ENCODE peak calls at places on chromosomes 7 and 10, in nine cellular contexts. One of them, this sample, is unnamed.

GRCh38 chr7:137878333-137878961 is 31.7 kb upstream of the DGKI start:
- DNase-seq in body of pancreas: peak; percentile 36
- DNase-seq in BJ: no peak
- DNase-seq in A549: no peak
- DNase-seq in cardiac muscle cell: no peak
- DNase-seq in endothelial cell of umbilical vein: no peak
- DNase-seq in coronary artery: no peak
- DNase-seq in brain microvascular endothelial cell: peak; percentile 30
- DNase-seq in hepatocyte: peak; percentile 63
- DNase-seq in this sample: no peak

GRCh38 chr7:90777075-90777864 is 181.1 kb downstream of the CDK14 start:
- DNase-seq in coronary artery: no peak
- DNase-seq in hepatocyte: peak; percentile 22
- DNase-seq in endothelial cell of umbilical vein: no peak
- DNase-seq in body of pancreas: peak; percentile 10
- DNase-seq in A549: no peak
- DNase-seq in brain microvascular endothelial cell: no peak
- DNase-seq in BJ: no peak
- DNase-seq in cardiac muscle cell: no peak
- DNase-seq in this sample: no peak

GRCh38 chr7:33109758-33110238 is 594 bp upstream of the RP9 start:
- DNase-seq in BJ: no peak
- DNase-seq in cardiac muscle cell: no peak
- DNase-seq in hepatocyte: no peak
- DNase-seq in endothelial cell of umbilical vein: no peak
- DNase-seq in A549: peak; percentile 40
- DNase-seq in brain microvascular endothelial cell: peak; percentile 35
- DNase-seq in coronary artery: no peak
- DNase-seq in body of pancreas: no peak
- DNase-seq in this sample: no peak

GRCh38 chr7:77537136-77537594 is at the start of gene PTPN12:
- DNase-seq in hepatocyte: no peak
- DNase-seq in cardiac muscle cell: no peak
- DNase-seq in BJ: no peak
- DNase-seq in brain microvascular endothelial cell: peak; percentile 59
- DNase-seq in endothelial cell of umbilical vein: no peak
- DNase-seq in coronary artery: no peak
- DNase-seq in A549: no peak
- DNase-seq in body of pancreas: no peak
- DNase-seq in this sample: no peak

GRCh38 chr10:98150544-98150943 is 16.1 kb downstream of the R3HCC1L start:
- DNase-seq in hepatocyte: no peak
- DNase-seq in cardiac muscle cell: no peak
- DNase-seq in body of pancreas: no peak
- DNase-seq in brain microvascular endothelial cell: peak; percentile 85
- DNase-seq in BJ: no peak
- DNase-seq in A549: no peak
- DNase-seq in endothelial cell of umbilical vein: no peak
- DNase-seq in coronary artery: no peak
- DNase-seq in this sample: no peak

GRCh38 chr7:98867271-98867701 is 2.5 kb downstream of the TMEM130 start:
- DNase-seq in coronary artery: no peak
- DNase-seq in cardiac muscle cell: peak; percentile 35
- DNase-seq in endothelial cell of umbilical vein: no peak
- DNase-seq in brain microvascular endothelial cell: no peak
- DNase-seq in BJ: no peak
- DNase-seq in hepatocyte: no peak
- DNase-seq in A549: no peak
- DNase-seq in body of pancreas: peak; percentile 22
- DNase-seq in this sample: no peak

GRCh38 chr7:91416485-91416884 is 152.3 kb downstream of the FZD1 start:
- DNase-seq in coronary artery: no peak
- DNase-seq in BJ: no peak
- DNase-seq in brain microvascular endothelial cell: no peak
- DNase-seq in hepatocyte: no peak
- DNase-seq in A549: no peak
- DNase-seq in endothelial cell of umbilical vein: no peak
- DNase-seq in body of pancreas: no peak
- DNase-seq in cardiac muscle cell: no peak
- DNase-seq in this sample: no peak

GRCh38 chr7:133364959-133365680 is 112.2 kb downstream of the EXOC4 start:
- DNase-seq in endothelial cell of umbilical vein: peak; percentile 86
- DNase-seq in coronary artery: no peak
- DNase-seq in BJ: no peak
- DNase-seq in hepatocyte: no peak
- DNase-seq in brain microvascular endothelial cell: peak; percentile 60
- DNase-seq in body of pancreas: no peak
- DNase-seq in A549: no peak
- DNase-seq in cardiac muscle cell: no peak
- DNase-seq in this sample: no peak

GRCh38 chr7:150428671-150429451 is 21.6 kb upstream of the GIMAP8 start:
- DNase-seq in brain microvascular endothelial cell: peak; percentile 68
- DNase-seq in endothelial cell of umbilical vein: no peak
- DNase-seq in cardiac muscle cell: no peak
- DNase-seq in hepatocyte: no peak
- DNase-seq in A549: peak; percentile 69
- DNase-seq in body of pancreas: peak; percentile 60
- DNase-seq in coronary artery: peak; percentile 67
- DNase-seq in BJ: peak; percentile 77
- DNase-seq in this sample: no peak

GRCh38 chr7:154574235-154574634 is 428.7 kb downstream of the PAXIP1 start:
- DNase-seq in cardiac muscle cell: no peak
- DNase-seq in endothelial cell of umbilical vein: no peak
- DNase-seq in brain microvascular endothelial cell: no peak
- DNase-seq in A549: no peak
- DNase-seq in coronary artery: no peak
- DNase-seq in hepatocyte: no peak
- DNase-seq in BJ: no peak
- DNase-seq in body of pancreas: no peak
- DNase-seq in this sample: no peak

GRCh38 chr7:2859952-2860351 is 15.8 kb upstream of the GNA12 start:
- DNase-seq in cardiac muscle cell: no peak
- DNase-seq in coronary artery: no peak
- DNase-seq in endothelial cell of umbilical vein: no peak
- DNase-seq in hepatocyte: no peak
- DNase-seq in BJ: no peak
- DNase-seq in A549: no peak
- DNase-seq in brain microvascular endothelial cell: no peak
- DNase-seq in body of pancreas: peak; percentile 57
- DNase-seq in this sample: no peak

GRCh38 chr7:83957333-83957732 is 237.3 kb downstream of the SEMA3A start:
- DNase-seq in coronary artery: no peak
- DNase-seq in cardiac muscle cell: no peak
- DNase-seq in BJ: no peak
- DNase-seq in endothelial cell of umbilical vein: no peak
- DNase-seq in A549: no peak
- DNase-seq in hepatocyte: no peak
- DNase-seq in brain microvascular endothelial cell: peak; percentile 56
- DNase-seq in body of pancreas: no peak
- DNase-seq in this sample: no peak

GRCh38 chr10:66537186-66537585 is 388.6 kb upstream of the LRRTM3 start:
- DNase-seq in endothelial cell of umbilical vein: no peak
- DNase-seq in coronary artery: no peak
- DNase-seq in brain microvascular endothelial cell: no peak
- DNase-seq in cardiac muscle cell: no peak
- DNase-seq in BJ: no peak
- DNase-seq in body of pancreas: no peak
- DNase-seq in A549: no peak
- DNase-seq in hepatocyte: no peak
- DNase-seq in this sample: no peak

DNA sequence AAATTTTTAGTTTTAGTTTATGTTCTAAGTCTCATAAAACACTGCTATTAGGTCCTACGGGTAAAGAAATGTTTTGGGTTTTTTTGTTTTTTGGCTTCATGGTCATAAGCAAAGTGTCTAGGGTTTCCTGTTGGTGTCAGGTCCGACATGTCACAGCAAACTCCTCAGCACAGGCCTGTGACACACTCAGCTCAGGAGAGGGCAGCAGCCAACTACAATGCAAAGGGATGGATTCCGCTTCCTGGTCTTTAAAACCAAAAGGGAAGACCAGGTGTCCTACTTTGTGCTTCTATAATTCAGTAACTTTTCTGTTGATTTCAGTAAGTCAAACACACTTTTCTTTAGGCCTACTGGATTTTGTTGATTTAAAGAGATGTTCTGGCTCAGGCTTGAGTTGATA is 83.8 kb upstream of the MACROH2A2 start:
- DNase-seq in body of pancreas: no peak
- DNase-seq in coronary artery: no peak
- DNase-seq in endothelial cell of umbilical vein: no peak
- DNase-seq in brain microvascular endothelial cell: no peak
- DNase-seq in hepatocyte: peak; percentile 48
- DNase-seq in BJ: no peak
- DNase-seq in A549: no peak
- DNase-seq in cardiac muscle cell: peak; percentile 59
- DNase-seq in this sample: peak; percentile 65
- TF ChIP-seq CTCF in body of pancreas: no peak
- TF ChIP-seq CTCF in coronary artery: no peak
- TF ChIP-seq CTCF in endothelial cell of umbilical vein: no peak
- TF ChIP-seq CTCF in brain microvascular endothelial cell: peak; percentile 62
- TF ChIP-seq CTCF in hepatocyte: peak; percentile 56
- TF ChIP-seq CTCF in BJ: peak; percentile 36
- TF ChIP-seq CTCF in A549: no peak
- TF ChIP-seq CTCF in cardiac muscle cell: no peak
- TF ChIP-seq CTCF in this sample: peak; percentile 32

GRCh38 chr10:50417906-50418697 is 166.8 kb upstream of the ASAH2 start:
- DNase-seq in coronary artery: peak; percentile 83
- DNase-seq in brain microvascular endothelial cell: peak; percentile 81
- DNase-seq in endothelial cell of umbilical vein: peak; percentile 79
- DNase-seq in A549: peak; percentile 86
- DNase-seq in body of pancreas: peak; percentile 45
- DNase-seq in BJ: peak; percentile 69
- DNase-seq in cardiac muscle cell: peak; percentile 65
- DNase-seq in hepatocyte: peak; percentile 72
- DNase-seq in this sample: peak; percentile 87
- H3K4me3 ChIP-seq in coronary artery: peak overlapping the region; percentile 83
- H3K4me3 ChIP-seq in brain microvascular endothelial cell: peak overlapping the region; percentile 73
- H3K4me3 ChIP-seq in endothelial cell of umbilical vein: peak overlapping the region; percentile 25
- H3K4me3 ChIP-seq in A549: peak overlapping the region; percentile 58
- H3K4me3 ChIP-seq in body of pancreas: peak overlapping the region; percentile 21
- H3K4me3 ChIP-seq in BJ: peak overlapping the region; percentile 65
- H3K4me3 ChIP-seq in cardiac muscle cell: peak overlapping the region; percentile 46
- H3K4me3 ChIP-seq in hepatocyte: peak overlapping the region; percentile 86
- H3K4me3 ChIP-seq in this sample: peak overlapping the region; percentile 45

GRCh38 chr7:27944626-27945025 is 204.7 kb downstream of the TAX1BP1 start:
- DNase-seq in brain microvascular endothelial cell: no peak
- DNase-seq in BJ: no peak
- DNase-seq in A549: no peak
- DNase-seq in cardiac muscle cell: no peak
- DNase-seq in hepatocyte: no peak
- DNase-seq in endothelial cell of umbilical vein: no peak
- DNase-seq in body of pancreas: no peak
- DNase-seq in coronary artery: no peak
- DNase-seq in this sample: no peak
- TF ChIP-seq CTCF in brain microvascular endothelial cell: no peak
- TF ChIP-seq CTCF in BJ: no peak
- TF ChIP-seq CTCF in A549: no peak
- TF ChIP-seq CTCF in cardiac muscle cell: no peak
- TF ChIP-seq CTCF in hepatocyte: no peak
- TF ChIP-seq CTCF in endothelial cell of umbilical vein: no peak
- TF ChIP-seq CTCF in body of pancreas: no peak
- TF ChIP-seq CTCF in coronary artery: no peak
- TF ChIP-seq CTCF in this sample: no peak

DNA sequence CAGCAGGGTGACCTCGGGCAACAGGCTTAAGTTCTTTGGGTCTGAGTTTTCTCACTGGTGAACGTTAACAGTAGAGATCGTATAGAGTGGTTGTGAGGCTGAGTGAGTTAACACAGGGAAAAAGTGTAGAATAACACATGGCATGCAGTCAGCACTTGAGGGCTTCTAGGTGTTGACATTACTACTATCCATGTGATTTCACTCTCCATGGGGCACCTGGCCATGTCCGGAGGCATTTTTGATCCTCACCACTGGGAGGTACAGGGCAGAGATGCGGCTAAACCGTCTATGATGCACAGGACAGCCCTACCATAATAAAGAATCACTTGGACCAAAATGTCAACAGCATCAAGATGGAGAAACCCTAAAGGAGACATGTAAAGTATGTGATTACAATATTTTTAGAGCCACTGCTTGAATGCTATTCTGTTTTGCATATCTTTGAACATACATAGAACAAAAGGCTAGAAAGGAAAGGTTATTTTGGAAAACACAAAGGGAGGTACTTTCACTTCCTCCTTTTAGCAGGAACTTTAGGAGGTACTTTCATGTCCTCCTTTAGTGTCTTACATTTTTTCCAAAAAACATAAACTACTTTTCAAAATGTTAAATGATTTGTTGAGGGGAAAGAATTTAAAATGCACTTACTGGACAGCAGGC is 44.3 kb downstream of the NOD1 start:
- DNase-seq in body of pancreas: no peak
- DNase-seq in A549: no peak
- DNase-seq in brain microvascular endothelial cell: no peak
- DNase-seq in BJ: no peak
- DNase-seq in cardiac muscle cell: peak; percentile 57
- DNase-seq in endothelial cell of umbilical vein: no peak
- DNase-seq in coronary artery: no peak
- DNase-seq in hepatocyte: no peak
- DNase-seq in this sample: no peak
- H3K4me3 ChIP-seq in body of pancreas: no peak overlapping the region
- H3K4me3 ChIP-seq in A549: no peak overlapping the region
- H3K4me3 ChIP-seq in brain microvascular endothelial cell: no peak overlapping the region
- H3K4me3 ChIP-seq in BJ: no peak overlapping the region
- H3K4me3 ChIP-seq in cardiac muscle cell: no peak overlapping the region
- H3K4me3 ChIP-seq in endothelial cell of umbilical vein: no peak overlapping the region
- H3K4me3 ChIP-seq in coronary artery: no peak overlapping the region
- H3K4me3 ChIP-seq in hepatocyte: no peak overlapping the region
- H3K4me3 ChIP-seq in this sample: no peak overlapping the region

GRCh38 chr7:474605-475424 is 44.8 kb downstream of the PDGFA start:
- DNase-seq in coronary artery: no peak
- DNase-seq in endothelial cell of umbilical vein: no peak
- DNase-seq in brain microvascular endothelial cell: no peak
- DNase-seq in A549: no peak
- DNase-seq in cardiac muscle cell: no peak
- DNase-seq in BJ: no peak
- DNase-seq in hepatocyte: no peak
- DNase-seq in body of pancreas: peak; percentile 3
- DNase-seq in this sample: no peak

GRCh38 chr7:475425-475728 is 44.3 kb downstream of the PDGFA start:
- DNase-seq in endothelial cell of umbilical vein: no peak
- DNase-seq in coronary artery: no peak
- DNase-seq in BJ: no peak
- DNase-seq in hepatocyte: no peak
- DNase-seq in A549: no peak
- DNase-seq in cardiac muscle cell: no peak
- DNase-seq in brain microvascular endothelial cell: no peak
- DNase-seq in body of pancreas: peak; percentile 2
- DNase-seq in this sample: no peak

GRCh38 chr7:473211-473734 is 46.4 kb downstream of the PDGFA start:
- DNase-seq in hepatocyte: no peak
- DNase-seq in body of pancreas: peak; percentile 3
- DNase-seq in coronary artery: no peak
- DNase-seq in brain microvascular endothelial cell: no peak
- DNase-seq in endothelial cell of umbilical vein: no peak
- DNase-seq in cardiac muscle cell: no peak
- DNase-seq in A549: no peak
- DNase-seq in BJ: no peak
- DNase-seq in this sample: peak; percentile 37

GRCh38 chr7:472640-472957 is 47.0 kb downstream of the PDGFA start:
- DNase-seq in coronary artery: no peak
- DNase-seq in A549: no peak
- DNase-seq in endothelial cell of umbilical vein: no peak
- DNase-seq in BJ: no peak
- DNase-seq in cardiac muscle cell: no peak
- DNase-seq in body of pancreas: peak; percentile 2
- DNase-seq in hepatocyte: no peak
- DNase-seq in brain microvascular endothelial cell: no peak
- DNase-seq in this sample: no peak

GRCh38 chr7:473870-474604 is 45.6 kb downstream of the PDGFA start:
- DNase-seq in body of pancreas: peak; percentile 2
- DNase-seq in hepatocyte: no peak
- DNase-seq in endothelial cell of umbilical vein: no peak
- DNase-seq in coronary artery: no peak
- DNase-seq in cardiac muscle cell: no peak
- DNase-seq in BJ: no peak
- DNase-seq in brain microvascular endothelial cell: no peak
- DNase-seq in A549: no peak
- DNase-seq in this sample: no peak
- TF ChIP-seq CTCF in body of pancreas: no peak
- TF ChIP-seq CTCF in hepatocyte: no peak
- TF ChIP-seq CTCF in endothelial cell of umbilical vein: no peak
- TF ChIP-seq CTCF in coronary artery: no peak
- TF ChIP-seq CTCF in cardiac muscle cell: no peak
- TF ChIP-seq CTCF in BJ: no peak
- TF ChIP-seq CTCF in brain microvascular endothelial cell: no peak
- TF ChIP-seq CTCF in A549: no peak
- TF ChIP-seq CTCF in this sample: no peak